ENCODE peak calls at places on chromosome 15, in five cellular contexts. H is heart left ventricle, L is mammary epithelial cell, W is WERI-Rb-1, M is neural crest cell. P is an unnamed sample.
A peak's percentile ranks its signal among the peaks of the same experiment; 100 is the strongest.

GRCh38 chr15:62932436-62932835 is 110.1 kb upstream of the TPM1 start:
- DNase-seq in H (no peak), L (no peak), M (no peak), W (no peak), P (no peak)

GRCh38 chr15:70487380-70487725 is 276.0 kb downstream of the UACA start:
- DNase-seq in H (peak; percentile 52), W (no peak), M (no peak), L (no peak), P (no peak)

GRCh38 chr15:62598217-62598616 is 433.1 kb upstream of the C2CD4B start:
- DNase-seq in W (no peak), M (no peak), L (no peak), H (no peak), P (no peak)

GRCh38 chr15:89138999-89139612 is 50.9 kb downstream of the ABHD2 start:
- DNase-seq in M (no peak), W (no peak), L (no peak), H (no peak), P (no peak)

GRCh38 chr15:90809536-90809935 is 58.9 kb upstream of the FURIN start:
- DNase-seq in W (no peak), L (no peak), H (no peak), M (no peak), P (no peak)

GRCh38 chr15:25248583-25249235 is 190.1 kb downstream of the UBE3A start:
- DNase-seq in M (no peak), H (peak; percentile 29), L (no peak), W (no peak), P (peak; percentile 54)

GRCh38 chr15:59567369-59567768 is 44.2 kb upstream of the GCNT3 start:
- DNase-seq in W (no peak), H (no peak), L (peak; percentile 46), M (no peak), P (no peak)

GRCh38 chr15:70741107-70741511 is 22.2 kb downstream of the UACA start:
- DNase-seq in W (no peak), L (peak; percentile 66), H (no peak), M (no peak), P (no peak)

GRCh38 chr15:49313650-49314049 is 109.4 kb upstream of the FGF7 start:
- DNase-seq in W (no peak), M (no peak), H (no peak), L (peak; percentile 60), P (no peak)

GRCh38 chr15:67882487-67883227 is 42.8 kb upstream of the RNU6-1 start:
- DNase-seq in L (no peak), M (no peak), W (no peak), H (no peak), P (no peak)

GRCh38 chr15:90268415-90268814 is 2.9 kb downstream of the NGRN start:
- DNase-seq in W (no peak), L (no peak), H (no peak), M (no peak), P (no peak)

GRCh38 chr15:101006931-101007687 is 88.0 kb downstream of the LRRK1 start:
- DNase-seq in L (peak; percentile 69), M (peak; percentile 77), W (peak; percentile 74), H (peak; percentile 82), P (peak; percentile 87)

GRCh38 chr15:31457631-31458526 is 131.2 kb downstream of the KLF13 start:
- DNase-seq in L (peak; percentile 67), M (no peak), H (no peak), W (no peak), P (peak; percentile 56)

GRCh38 chr15:81835731-81836130 is 210.1 kb downstream of the MEX3B start:
- DNase-seq in H (no peak), W (no peak), L (no peak), M (no peak), P (no peak)

GRCh38 chr15:73982251-73982962 is 9.7 kb downstream of the STOML1 start:
- DNase-seq in M (no peak), H (peak; percentile 92), L (peak; percentile 79), W (no peak), P (peak; percentile 91)

GRCh38 chr15:73924258-73924921 is 1.9 kb upstream of the LOXL1 start:
- DNase-seq in W (peak; percentile 91), H (no peak), M (no peak), L (peak; percentile 64), P (no peak)

GRCh38 chr15:73959012-73959581 is 32.8 kb downstream of the LOXL1 start:
- DNase-seq in L (peak; percentile 30), M (no peak), W (no peak), H (no peak), P (no peak)

GRCh38 chr15:79003301-79003700 is 58.5 kb upstream of the CTSH start:
- DNase-seq in M (no peak), W (no peak), H (peak; percentile 47), L (no peak), P (no peak)

GRCh38 chr15:33852094-33852493 is 116.2 kb upstream of the CHRM5 start:
- DNase-seq in W (no peak), M (no peak), H (no peak), L (no peak), P (no peak)

GRCh38 chr15:85999658-86000057 is 80.0 kb upstream of the AGBL1 start:
- DNase-seq in M (no peak), H (no peak), W (no peak), L (no peak), P (no peak)

GRCh38 chr15:85997618-85998017 is 82.1 kb upstream of the AGBL1 start:
- DNase-seq in H (no peak), M (no peak), L (no peak), W (no peak), P (no peak)

GRCh38 chr15:86002444-86002843 is 77.2 kb upstream of the AGBL1 start:
- DNase-seq in H (no peak), W (no peak), L (peak; percentile 20), M (no peak), P (no peak)

GRCh38 chr15:86004061-86004460 is 75.6 kb upstream of the AGBL1 start:
- DNase-seq in L (no peak), W (no peak), H (no peak), M (no peak), P (no peak)

DNA sequence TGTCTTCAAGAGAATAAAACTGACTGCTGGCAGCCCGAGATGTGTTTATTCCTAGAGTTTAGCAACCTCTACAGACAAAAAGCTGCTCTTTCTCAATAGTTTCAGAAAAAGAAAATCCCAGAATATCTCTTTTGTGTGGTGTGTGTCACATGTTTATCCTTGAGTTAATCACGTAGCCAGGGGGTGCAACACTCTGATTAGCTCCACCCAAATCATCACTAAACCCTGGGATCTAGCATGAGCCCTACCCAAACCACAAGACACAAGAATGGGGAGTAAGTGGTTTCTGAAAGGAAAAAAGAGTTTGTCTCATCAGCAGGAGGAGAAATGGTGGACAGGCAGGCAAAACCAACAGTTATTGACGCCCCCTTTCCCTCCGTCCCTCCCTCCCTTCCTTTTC is 78.5 kb upstream of the AGBL1 start:
- DNase-seq in H (no peak), L (peak; percentile 89), M (no peak), W (no peak), P (no peak)
- TF ChIP-seq CTCF in H (no peak), L (no peak), M (no peak), W (no peak), P (no peak)

GRCh38 chr15:92690370-92690769 is 34.8 kb upstream of the FAM174B start:
- DNase-seq in L (no peak), W (peak; percentile 50), H (no peak), M (no peak), P (no peak)

GRCh38 chr15:92696096-92696495 is 40.5 kb upstream of the FAM174B start:
- DNase-seq in M (no peak), W (no peak), H (no peak), L (no peak), P (no peak)

GRCh38 chr15:92693922-92694331 is 38.4 kb upstream of the FAM174B start:
- DNase-seq in W (peak; percentile 79), L (no peak), H (no peak), M (peak; percentile 51), P (no peak)
- TF ChIP-seq CTCF in W (peak; percentile 81), L (peak; percentile 7), H (no peak), M (peak; percentile 58), P (no peak)

DNA sequence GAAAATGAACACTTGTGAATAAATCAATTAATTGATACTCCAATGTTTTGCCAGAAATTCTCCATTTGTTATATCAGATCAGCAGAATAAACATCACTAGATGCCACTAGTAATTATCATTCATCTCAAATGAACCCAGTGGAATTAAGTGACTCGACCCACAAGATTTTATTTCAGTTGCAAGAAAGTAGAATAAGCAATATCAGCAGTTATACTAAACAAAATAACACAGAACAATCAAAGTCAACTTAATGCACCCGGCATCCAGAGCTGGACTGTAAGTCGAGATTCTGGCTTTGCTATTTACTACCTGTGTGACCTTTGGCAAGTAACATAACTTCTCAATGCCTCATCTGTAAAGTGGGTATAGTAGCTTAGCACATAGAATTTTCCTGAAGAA is 256.5 kb downstream of the MEIS2 start:
- DNase-seq in L (no peak), W (no peak), H (no peak), M (no peak), P (no peak)
- TF ChIP-seq CTCF in L (no peak), W (no peak), H (no peak), M (no peak), P (no peak)

GRCh38 chr15:42215854-42216829 is 8.0 kb upstream of the VPS39 start:
- DNase-seq in L (no peak), H (no peak), W (no peak), M (no peak), P (no peak)
- TF ChIP-seq CTCF in L (no peak), H (no peak), W (peak; percentile 23), M (no peak), P (no peak)

DNA sequence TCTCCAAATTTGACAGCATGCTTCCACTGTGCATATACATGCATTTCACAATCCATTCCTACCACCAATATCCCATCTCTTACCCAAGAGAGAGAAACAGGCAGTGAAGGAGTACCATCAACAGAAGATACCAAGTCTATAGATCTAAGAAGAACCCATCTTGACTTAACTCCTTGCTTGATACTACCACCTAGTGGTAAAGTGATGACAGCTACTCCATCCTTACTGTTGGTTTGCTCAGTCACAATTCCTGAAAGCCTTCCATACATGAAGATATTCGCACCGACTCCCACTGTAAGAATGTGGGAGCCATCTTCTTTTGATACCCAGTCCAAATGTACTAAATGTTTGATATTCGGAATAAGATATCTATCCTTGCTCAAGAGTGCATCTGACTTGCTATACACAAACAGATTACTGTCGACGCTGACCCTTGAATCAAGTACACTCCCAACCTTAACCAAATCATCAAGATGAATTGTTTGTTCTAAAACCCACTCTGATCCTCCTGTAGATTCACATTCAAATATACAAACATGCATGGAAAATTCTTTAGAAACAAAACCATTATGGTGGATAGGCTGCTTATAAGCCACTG is 123.1 kb downstream of the DMXL2 start:
- DNase-seq in H (no peak), M (no peak), W (no peak), L (peak; percentile 48), P (no peak)
- TF ChIP-seq CTCF in H (no peak), M (peak; percentile 61), W (peak; percentile 61), L (peak; percentile 87), P (peak; percentile 43)

DNA sequence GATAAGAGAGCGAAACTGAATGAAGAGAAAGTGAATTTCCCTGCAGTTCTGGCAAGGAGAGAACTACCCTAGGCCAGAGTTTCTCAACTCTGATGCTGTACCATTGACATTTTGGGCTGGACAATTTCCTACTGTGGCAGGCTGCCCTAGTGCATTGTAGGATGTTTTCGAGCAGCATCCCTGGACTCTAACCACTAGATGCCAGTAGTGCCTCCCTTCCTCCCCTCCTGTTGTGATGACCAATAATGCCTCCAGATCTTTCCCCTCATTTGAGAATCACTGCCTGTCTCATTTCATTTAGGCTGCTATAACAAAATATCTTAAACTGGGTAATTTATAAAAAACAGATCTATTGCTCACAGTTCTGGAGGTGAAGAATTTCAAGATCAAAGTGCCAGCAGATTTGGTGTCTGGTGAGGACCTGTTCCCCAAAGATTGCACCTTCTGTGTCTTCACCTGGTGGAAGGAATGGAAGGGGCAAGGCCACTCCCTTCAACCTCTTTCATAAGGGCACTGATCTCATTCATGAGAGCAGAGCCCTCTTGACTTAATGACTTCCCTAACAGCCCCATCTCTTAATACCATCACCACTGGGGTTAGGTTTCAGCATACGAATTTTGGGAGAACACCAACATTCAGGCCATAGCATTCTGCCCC is 188.9 kb upstream of the MEIS2 start:
- DNase-seq in M (no peak), W (peak; percentile 30), H (no peak), L (peak; percentile 8), P (no peak)
- TF ChIP-seq CTCF in M (peak; percentile 41), W (peak; percentile 78), H (peak; percentile 9), L (no peak), P (no peak)